ENCODE peak calls at places on chromosomes 6 and 20, in ten cellular contexts. One of them, this sample, is unnamed.

GRCh38 chr6:103273048-103273447 is 1586.7 kb downstream of the HACE1 start:
- DNase-seq in cardiac muscle cell: peak; percentile 62
- DNase-seq in IMR-90: no peak
- DNase-seq in left lung: no peak
- DNase-seq in hepatocyte: peak; percentile 52
- DNase-seq in lower lobe of right lung: no peak
- DNase-seq in thoracic aorta: no peak
- DNase-seq in psoas muscle: no peak
- DNase-seq in astrocyte: no peak
- DNase-seq in heart left ventricle: no peak
- DNase-seq in this sample: no peak

GRCh38 chr6:84967389-84967788 is 203.0 kb upstream of the TBX18 start:
- DNase-seq in cardiac muscle cell: peak; percentile 31
- DNase-seq in IMR-90: peak; percentile 15
- DNase-seq in left lung: no peak
- DNase-seq in hepatocyte: peak; percentile 55
- DNase-seq in lower lobe of right lung: no peak
- DNase-seq in thoracic aorta: no peak
- DNase-seq in psoas muscle: no peak
- DNase-seq in astrocyte: no peak
- DNase-seq in heart left ventricle: no peak
- DNase-seq in this sample: no peak

GRCh38 chr20:64131406-64131805 is 24.0 kb upstream of the NPBWR2 start:
- DNase-seq in cardiac muscle cell: no peak
- DNase-seq in IMR-90: no peak
- DNase-seq in left lung: peak; percentile 16
- DNase-seq in hepatocyte: no peak
- DNase-seq in lower lobe of right lung: peak; percentile 3
- DNase-seq in thoracic aorta: no peak
- DNase-seq in psoas muscle: no peak
- DNase-seq in astrocyte: no peak
- DNase-seq in heart left ventricle: no peak
- DNase-seq in this sample: no peak

GRCh38 chr6:108779521-108779920 is 68.7 kb upstream of the ARMC2 start:
- DNase-seq in cardiac muscle cell: no peak
- DNase-seq in IMR-90: no peak
- DNase-seq in left lung: no peak
- DNase-seq in hepatocyte: no peak
- DNase-seq in lower lobe of right lung: no peak
- DNase-seq in thoracic aorta: no peak
- DNase-seq in psoas muscle: no peak
- DNase-seq in astrocyte: no peak
- DNase-seq in heart left ventricle: no peak
- DNase-seq in this sample: no peak

GRCh38 chr20:4925842-4926530 is 75.3 kb downstream of the SLC23A2 start:
- DNase-seq in cardiac muscle cell: no peak
- DNase-seq in IMR-90: peak; percentile 77
- DNase-seq in left lung: no peak
- DNase-seq in hepatocyte: no peak
- DNase-seq in lower lobe of right lung: peak; percentile 53
- DNase-seq in thoracic aorta: peak; percentile 63
- DNase-seq in psoas muscle: peak; percentile 64
- DNase-seq in astrocyte: peak; percentile 87
- DNase-seq in heart left ventricle: peak; percentile 73
- DNase-seq in this sample: no peak

GRCh38 chr20:38126146-38126912 is 38.7 kb downstream of the TGM2 start:
- DNase-seq in cardiac muscle cell: no peak
- DNase-seq in IMR-90: no peak
- DNase-seq in left lung: peak; percentile 51
- DNase-seq in hepatocyte: no peak
- DNase-seq in lower lobe of right lung: peak; percentile 47
- DNase-seq in thoracic aorta: no peak
- DNase-seq in psoas muscle: no peak
- DNase-seq in astrocyte: no peak
- DNase-seq in heart left ventricle: no peak
- DNase-seq in this sample: no peak

GRCh38 chr6:168147205-168147738 is 68.3 kb upstream of the FRMD1 start:
- DNase-seq in cardiac muscle cell: no peak
- DNase-seq in IMR-90: no peak
- DNase-seq in left lung: no peak
- DNase-seq in hepatocyte: no peak
- DNase-seq in lower lobe of right lung: no peak
- DNase-seq in thoracic aorta: no peak
- DNase-seq in psoas muscle: no peak
- DNase-seq in astrocyte: no peak
- DNase-seq in heart left ventricle: no peak
- DNase-seq in this sample: no peak

GRCh38 chr20:58875541-58876134 is 23.1 kb downstream of the GNAS start:
- DNase-seq in cardiac muscle cell: no peak
- DNase-seq in IMR-90: peak; percentile 78
- DNase-seq in left lung: no peak
- DNase-seq in hepatocyte: no peak
- DNase-seq in lower lobe of right lung: no peak
- DNase-seq in thoracic aorta: no peak
- DNase-seq in psoas muscle: no peak
- DNase-seq in astrocyte: peak; percentile 56
- DNase-seq in heart left ventricle: no peak
- DNase-seq in this sample: no peak

GRCh38 chr6:41193171-41193734 is 7.7 kb downstream of the TREML2 start:
- DNase-seq in cardiac muscle cell: no peak
- DNase-seq in IMR-90: no peak
- DNase-seq in left lung: no peak
- DNase-seq in hepatocyte: no peak
- DNase-seq in lower lobe of right lung: no peak
- DNase-seq in thoracic aorta: no peak
- DNase-seq in psoas muscle: no peak
- DNase-seq in astrocyte: no peak
- DNase-seq in heart left ventricle: no peak
- DNase-seq in this sample: no peak

GRCh38 chr20:61310954-61311353 is 58.9 kb downstream of the CDH4 start:
- DNase-seq in cardiac muscle cell: no peak
- DNase-seq in IMR-90: no peak
- DNase-seq in left lung: no peak
- DNase-seq in hepatocyte: peak; percentile 15
- DNase-seq in lower lobe of right lung: no peak
- DNase-seq in thoracic aorta: no peak
- DNase-seq in psoas muscle: no peak
- DNase-seq in astrocyte: no peak
- DNase-seq in heart left ventricle: no peak
- DNase-seq in this sample: no peak

GRCh38 chr6:113994934-113995342 is 24.0 kb upstream of the HDAC2 start:
- DNase-seq in cardiac muscle cell: peak; percentile 87
- DNase-seq in IMR-90: peak; percentile 93
- DNase-seq in left lung: no peak
- DNase-seq in hepatocyte: peak; percentile 86
- DNase-seq in lower lobe of right lung: no peak
- DNase-seq in thoracic aorta: no peak
- DNase-seq in psoas muscle: no peak
- DNase-seq in astrocyte: peak; percentile 86
- DNase-seq in heart left ventricle: peak; percentile 26
- DNase-seq in this sample: peak; percentile 54
- TF ChIP-seq CTCF in cardiac muscle cell: peak; percentile 81
- TF ChIP-seq CTCF in IMR-90: peak; percentile 99
- TF ChIP-seq CTCF in left lung: peak; percentile 24
- TF ChIP-seq CTCF in hepatocyte: peak; percentile 79
- TF ChIP-seq CTCF in lower lobe of right lung: peak; percentile 39
- TF ChIP-seq CTCF in thoracic aorta: peak; percentile 33
- TF ChIP-seq CTCF in psoas muscle: peak; percentile 41
- TF ChIP-seq CTCF in astrocyte: peak; percentile 94
- TF ChIP-seq CTCF in heart left ventricle: peak; percentile 53
- TF ChIP-seq CTCF in this sample: peak; percentile 87

GRCh38 chr6:72464791-72465691 is 156.8 kb upstream of the KCNQ5 start:
- DNase-seq in cardiac muscle cell: no peak
- DNase-seq in IMR-90: peak; percentile 83
- DNase-seq in left lung: no peak
- DNase-seq in hepatocyte: peak; percentile 19
- DNase-seq in lower lobe of right lung: no peak
- DNase-seq in thoracic aorta: no peak
- DNase-seq in psoas muscle: no peak
- DNase-seq in astrocyte: peak; percentile 86
- DNase-seq in heart left ventricle: no peak
- DNase-seq in this sample: peak; percentile 49

GRCh38 chr6:72464246-72464645 is 157.6 kb upstream of the KCNQ5 start:
- DNase-seq in cardiac muscle cell: no peak
- DNase-seq in IMR-90: peak; percentile 24
- DNase-seq in left lung: no peak
- DNase-seq in hepatocyte: no peak
- DNase-seq in lower lobe of right lung: no peak
- DNase-seq in thoracic aorta: no peak
- DNase-seq in psoas muscle: no peak
- DNase-seq in astrocyte: no peak
- DNase-seq in heart left ventricle: no peak
- DNase-seq in this sample: peak; percentile 4

GRCh38 chr6:72461144-72461543 is 160.7 kb upstream of the KCNQ5 start:
- DNase-seq in cardiac muscle cell: no peak
- DNase-seq in IMR-90: peak; percentile 61
- DNase-seq in left lung: no peak
- DNase-seq in hepatocyte: no peak
- DNase-seq in lower lobe of right lung: no peak
- DNase-seq in thoracic aorta: no peak
- DNase-seq in psoas muscle: no peak
- DNase-seq in astrocyte: peak; percentile 48
- DNase-seq in heart left ventricle: no peak
- DNase-seq in this sample: peak; percentile 9

GRCh38 chr6:72466471-72466870 is 155.4 kb upstream of the KCNQ5 start:
- DNase-seq in cardiac muscle cell: no peak
- DNase-seq in IMR-90: no peak
- DNase-seq in left lung: no peak
- DNase-seq in hepatocyte: no peak
- DNase-seq in lower lobe of right lung: no peak
- DNase-seq in thoracic aorta: no peak
- DNase-seq in psoas muscle: no peak
- DNase-seq in astrocyte: no peak
- DNase-seq in heart left ventricle: no peak
- DNase-seq in this sample: no peak

DNA sequence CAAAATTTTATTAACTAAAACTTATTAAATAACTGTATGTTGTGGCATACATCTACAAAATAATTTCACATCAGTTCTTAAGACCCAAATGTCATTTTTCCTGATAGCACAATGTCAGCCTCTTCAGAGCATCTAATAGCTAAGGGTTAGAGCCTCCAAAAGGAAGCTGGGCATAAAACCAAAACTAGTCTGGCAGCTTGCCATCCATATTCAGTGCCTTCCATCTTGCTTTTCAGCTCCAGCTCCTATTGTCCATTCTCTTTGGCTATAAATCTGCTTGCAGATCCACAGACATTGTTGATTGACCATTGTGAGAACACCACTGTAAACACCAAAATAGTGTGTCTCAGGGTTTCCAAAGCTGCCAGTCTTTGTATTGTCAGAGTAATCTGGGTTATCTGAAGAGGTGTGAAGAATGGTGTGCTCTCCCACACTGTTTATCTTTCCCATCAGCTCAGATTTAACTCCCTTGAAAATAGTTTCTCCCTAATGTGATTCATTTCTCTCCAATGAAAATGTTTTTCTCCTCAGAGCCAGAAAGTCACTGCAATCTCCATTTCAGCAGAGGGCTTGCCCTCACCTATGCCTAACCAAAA is 154.8 kb upstream of the KCNQ5 start:
- DNase-seq in cardiac muscle cell: no peak
- DNase-seq in IMR-90: no peak
- DNase-seq in left lung: no peak
- DNase-seq in hepatocyte: no peak
- DNase-seq in lower lobe of right lung: no peak
- DNase-seq in thoracic aorta: no peak
- DNase-seq in psoas muscle: no peak
- DNase-seq in astrocyte: no peak
- DNase-seq in heart left ventricle: no peak
- DNase-seq in this sample: no peak
- H3K4me3 ChIP-seq in cardiac muscle cell: no peak overlapping the region
- H3K4me3 ChIP-seq in IMR-90: no peak overlapping the region
- H3K4me3 ChIP-seq in left lung: no peak overlapping the region
- H3K4me3 ChIP-seq in hepatocyte: no peak overlapping the region
- H3K4me3 ChIP-seq in lower lobe of right lung: no peak overlapping the region
- H3K4me3 ChIP-seq in thoracic aorta: no peak overlapping the region
- H3K4me3 ChIP-seq in psoas muscle: no peak overlapping the region
- H3K4me3 ChIP-seq in astrocyte: no peak overlapping the region
- H3K4me3 ChIP-seq in heart left ventricle: no peak overlapping the region
- H3K4me3 ChIP-seq in this sample: no peak overlapping the region

GRCh38 chr20:25303292-25304024 is 55.6 kb downstream of the PYGB start:
- DNase-seq in cardiac muscle cell: no peak
- DNase-seq in IMR-90: no peak
- DNase-seq in left lung: peak; percentile 63
- DNase-seq in hepatocyte: no peak
- DNase-seq in lower lobe of right lung: no peak
- DNase-seq in thoracic aorta: no peak
- DNase-seq in psoas muscle: no peak
- DNase-seq in astrocyte: no peak
- DNase-seq in heart left ventricle: no peak
- DNase-seq in this sample: no peak

GRCh38 chr20:25302596-25302995 is 54.7 kb downstream of the PYGB start:
- DNase-seq in cardiac muscle cell: no peak
- DNase-seq in IMR-90: no peak
- DNase-seq in left lung: peak; percentile 57
- DNase-seq in hepatocyte: no peak
- DNase-seq in lower lobe of right lung: no peak
- DNase-seq in thoracic aorta: no peak
- DNase-seq in psoas muscle: no peak
- DNase-seq in astrocyte: no peak
- DNase-seq in heart left ventricle: no peak
- DNase-seq in this sample: no peak

GRCh38 chr20:25299801-25300200 is 51.9 kb downstream of the PYGB start:
- DNase-seq in cardiac muscle cell: no peak
- DNase-seq in IMR-90: peak; percentile 33
- DNase-seq in left lung: no peak
- DNase-seq in hepatocyte: no peak
- DNase-seq in lower lobe of right lung: no peak
- DNase-seq in thoracic aorta: no peak
- DNase-seq in psoas muscle: no peak
- DNase-seq in astrocyte: peak; percentile 47
- DNase-seq in heart left ventricle: no peak
- DNase-seq in this sample: no peak

GRCh38 chr20:25300496-25301170 is 52.7 kb downstream of the PYGB start:
- DNase-seq in cardiac muscle cell: no peak
- DNase-seq in IMR-90: peak; percentile 42
- DNase-seq in left lung: no peak
- DNase-seq in hepatocyte: no peak
- DNase-seq in lower lobe of right lung: no peak
- DNase-seq in thoracic aorta: no peak
- DNase-seq in psoas muscle: no peak
- DNase-seq in astrocyte: peak; percentile 14
- DNase-seq in heart left ventricle: no peak
- DNase-seq in this sample: no peak

GRCh38 chr20:25301357-25301920 is 53.6 kb downstream of the PYGB start:
- DNase-seq in cardiac muscle cell: no peak
- DNase-seq in IMR-90: no peak
- DNase-seq in left lung: peak; percentile 50
- DNase-seq in hepatocyte: no peak
- DNase-seq in lower lobe of right lung: no peak
- DNase-seq in thoracic aorta: no peak
- DNase-seq in psoas muscle: no peak
- DNase-seq in astrocyte: no peak
- DNase-seq in heart left ventricle: no peak
- DNase-seq in this sample: no peak
- H3K36me3 ChIP-seq in cardiac muscle cell: peaks cover 4% of the 10 kb centered on the region
- H3K36me3 ChIP-seq in IMR-90: peaks cover 45% of the 10 kb centered on the region
- H3K36me3 ChIP-seq in left lung: peaks cover 77% of the 10 kb centered on the region
- H3K36me3 ChIP-seq in hepatocyte: no peaks in the 10 kb centered on the region
- H3K36me3 ChIP-seq in lower lobe of right lung: peaks cover 77% of the 10 kb centered on the region
- H3K36me3 ChIP-seq in thoracic aorta: peaks cover 17% of the 10 kb centered on the region
- H3K36me3 ChIP-seq in psoas muscle: no peaks in the 10 kb centered on the region
- H3K36me3 ChIP-seq in astrocyte: peaks cover 10% of the 10 kb centered on the region
- H3K36me3 ChIP-seq in heart left ventricle: no peaks in the 10 kb centered on the region
- H3K36me3 ChIP-seq in this sample: peaks cover 9% of the 10 kb centered on the region

GRCh38 chr20:56195946-56196345 is 52.6 kb upstream of the MC3R start:
- DNase-seq in cardiac muscle cell: no peak
- DNase-seq in IMR-90: no peak
- DNase-seq in left lung: no peak
- DNase-seq in hepatocyte: no peak
- DNase-seq in lower lobe of right lung: no peak
- DNase-seq in thoracic aorta: no peak
- DNase-seq in psoas muscle: no peak
- DNase-seq in astrocyte: no peak
- DNase-seq in heart left ventricle: no peak
- DNase-seq in this sample: no peak
- TF ChIP-seq CTCF in cardiac muscle cell: no peak
- TF ChIP-seq CTCF in IMR-90: no peak
- TF ChIP-seq CTCF in left lung: no peak
- TF ChIP-seq CTCF in hepatocyte: no peak
- TF ChIP-seq CTCF in lower lobe of right lung: no peak
- TF ChIP-seq CTCF in thoracic aorta: no peak
- TF ChIP-seq CTCF in psoas muscle: no peak
- TF ChIP-seq CTCF in astrocyte: no peak
- TF ChIP-seq CTCF in heart left ventricle: no peak
- TF ChIP-seq CTCF in this sample: no peak

This sample was measured in BJ.